ENCODE peak calls at places on chromosomes 12 and 14, in six cellular contexts. W, U, V, B, K and X are unnamed samples. For H3K4me1, the result is how much of the 10 kb centered on the place peaks cover.

GRCh38 chr12:120994589-120995337 is 16.4 kb downstream of the HNF1A start:
- DNase-seq in W (no peak), U (no peak), V (no peak), B (no peak), K (no peak), X (no peak)

GRCh38 chr14:32702571-32702970 is 236.1 kb upstream of the NPAS3 start:
- DNase-seq in W (no peak), U (no peak), V (no peak), B (no peak), K (peak), X (peak)

GRCh38 chr14:92481811-92482559 is 31.6 kb upstream of the RIN3 start:
- DNase-seq in W (no peak), U (no peak), V (no peak), B (no peak), K (no peak), X (no peak)

GRCh38 chr12:4825139-4825858 is 84.4 kb upstream of the KCNA1 start:
- DNase-seq in W (no peak), U (no peak), V (no peak), B (no peak), K (no peak), X (no peak)

GRCh38 chr12:120866143-120866542 is 38.0 kb downstream of the SPPL3 start:
- DNase-seq in W (no peak), U (no peak), V (no peak), B (no peak), K (no peak), X (no peak)

GRCh38 chr14:91352101-91352500 is 65.5 kb downstream of the CCDC88C start:
- DNase-seq in W (no peak), U (no peak), V (no peak), B (no peak), K (peak), X (peak)

GRCh38 chr12:59322473-59322872 is 273.4 kb upstream of the SLC16A7 start:
- DNase-seq in W (no peak), U (no peak), V (no peak), B (no peak), K (no peak), X (no peak)

GRCh38 chr14:91931478-91932088 is 15.9 kb downstream of the FBLN5 start:
- DNase-seq in W (no peak), U (no peak), V (no peak), B (no peak), K (no peak), X (no peak)

GRCh38 chr12:111269688-111270087 is 99.2 kb downstream of the PHETA1 start:
- DNase-seq in W (no peak), U (no peak), V (no peak), B (no peak), K (no peak), X (no peak)

GRCh38 chr12:54352891-54353874 is 11.1 kb downstream of the GPR84 start:
- DNase-seq in W (no peak), U (no peak), V (no peak), B (peak), K (no peak), X (no peak)

GRCh38 chr12:57276935-57277563 is 26.1 kb upstream of the STAC3 start:
- DNase-seq in W (no peak), U (no peak), V (no peak), B (peak), K (no peak), X (no peak)

GRCh38 chr12:94969424-94969823 is 34.1 kb downstream of the NDUFA12 start:
- DNase-seq in W (no peak), U (no peak), V (no peak), B (no peak), K (no peak), X (no peak)

GRCh38 chr12:79858518-79858917 is 76.4 kb downstream of the PPP1R12A start:
- DNase-seq in W (no peak), U (no peak), V (no peak), B (no peak), K (no peak), X (no peak)

GRCh38 chr12:125983784-125984510 is 918.7 kb downstream of the AACS start:
- DNase-seq in W (no peak), U (no peak), V (no peak), B (peak), K (peak), X (no peak)

GRCh38 chr14:74952195-74952665 is 3.2 kb downstream of the PGF start:
- DNase-seq in W (no peak), U (no peak), V (no peak), B (no peak), K (no peak), X (peak)

GRCh38 chr14:79992799-79993198 is 218.5 kb downstream of the DIO2 start:
- DNase-seq in W (no peak), U (no peak), V (no peak), B (no peak), K (no peak), X (no peak)

GRCh38 chr14:68711551-68712437 is 81.1 kb downstream of the ZFP36L1 start:
- DNase-seq in W (no peak), U (peak), V (no peak), B (no peak), K (no peak), X (no peak)

GRCh38 chr14:99936738-99937474 is 128.3 kb upstream of the EVL start:
- DNase-seq in W (no peak), U (no peak), V (no peak), B (no peak), K (no peak), X (no peak)

GRCh38 chr14:44204061-44204815 is 302.8 kb downstream of the FSCB start:
- DNase-seq in W (no peak), U (no peak), V (no peak), B (no peak), K (no peak), X (no peak)

GRCh38 chr12:130183585-130184370 is 21.5 kb downstream of the FZD10 start:
- DNase-seq in W (no peak), U (peak), V (no peak), B (no peak), K (no peak), X (no peak)

GRCh38 chr14:36946872-36947271 is 225.5 kb downstream of the SLC25A21 start:
- DNase-seq in W (no peak), U (no peak), V (no peak), B (no peak), K (no peak), X (no peak)
- H3K4me1 ChIP-seq in W (under half), U (under half), V (under half), B (under half), K (under half), X (under half)

GRCh38 chr12:64670856-64671639 is 60.8 kb downstream of the RASSF3 start:
- DNase-seq in W (no peak), U (no peak), V (no peak), B (peak), K (no peak), X (no peak)

GRCh38 chr12:64671682-64672081 is 61.4 kb downstream of the RASSF3 start:
- DNase-seq in W (no peak), U (no peak), V (no peak), B (no peak), K (no peak), X (no peak)

GRCh38 chr12:64669270-64669842 is 59.1 kb downstream of the RASSF3 start:
- DNase-seq in W (no peak), U (no peak), V (peak), B (peak), K (peak), X (peak)

GRCh38 chr12:64672925-64673409 is 62.7 kb downstream of the RASSF3 start:
- DNase-seq in W (no peak), U (no peak), V (no peak), B (peak), K (peak), X (peak)

GRCh38 chr12:64670039-64670438 is 59.7 kb downstream of the RASSF3 start:
- DNase-seq in W (no peak), U (no peak), V (peak), B (no peak), K (no peak), X (no peak)
- H3K27ac ChIP-seq in W (no peak), U (no peak), V (peak), B (peak), K (peak), X (peak)

GRCh38 chr12:52149182-52149641 is 42.6 kb downstream of the KRT80 start:
- DNase-seq in W (no peak), U (no peak), V (no peak), B (no peak), K (no peak), X (no peak)

GRCh38 chr12:52146822-52147366 is 44.9 kb downstream of the KRT80 start:
- DNase-seq in W (no peak), U (no peak), V (no peak), B (no peak), K (no peak), X (no peak)

GRCh38 chr12:52147367-52147972 is 44.3 kb downstream of the KRT80 start:
- DNase-seq in W (peak), U (peak), V (no peak), B (peak), K (peak), X (peak)

GRCh38 chr12:52148541-52149181 is 43.2 kb downstream of the KRT80 start:
- DNase-seq in W (peak), U (no peak), V (no peak), B (peak), K (peak), X (peak)

GRCh38 chr12:52147983-52148540 is 43.8 kb downstream of the KRT80 start:
- DNase-seq in W (no peak), U (no peak), V (no peak), B (no peak), K (no peak), X (peak)
- H3K4me1 ChIP-seq in W (under half), U (half or more), V (under half), B (under half), K (half or more), X (under half)

GRCh38 chr14:20622816-20623291 is 18.6 kb downstream of the OR6S1 start:
- DNase-seq in W (no peak), U (no peak), V (no peak), B (no peak), K (no peak), X (peak)

GRCh38 chr14:20626274-20626673 is 15.2 kb downstream of the OR6S1 start:
- DNase-seq in W (no peak), U (no peak), V (no peak), B (no peak), K (no peak), X (no peak)

GRCh38 chr14:20624495-20625070 is 16.9 kb downstream of the OR6S1 start:
- DNase-seq in W (no peak), U (peak), V (peak), B (peak), K (peak), X (peak)

GRCh38 chr14:20620798-20621478 is 20.6 kb downstream of the OR6S1 start:
- DNase-seq in W (no peak), U (no peak), V (no peak), B (no peak), K (no peak), X (no peak)

DNA sequence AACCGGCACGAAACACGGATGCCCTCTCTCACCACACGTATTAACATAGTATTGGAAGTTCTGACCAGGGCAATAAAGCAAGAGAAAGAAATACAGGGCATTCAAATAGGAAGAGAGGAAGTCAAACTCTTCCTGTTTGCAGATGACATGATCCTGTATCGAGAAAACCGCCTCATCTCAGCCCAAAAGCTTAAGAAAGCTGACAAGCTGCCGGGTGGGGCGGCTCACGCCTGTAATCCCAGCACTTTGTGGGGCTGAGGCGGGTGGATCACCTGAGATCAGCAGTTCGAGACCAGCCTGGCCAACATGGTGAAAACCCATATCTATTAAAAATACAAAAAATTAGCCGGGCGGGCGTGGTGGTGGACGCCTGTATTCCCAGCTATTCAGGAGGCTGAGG is 17.7 kb downstream of the OR6S1 start:
- DNase-seq in W (no peak), U (no peak), V (no peak), B (no peak), K (no peak), X (no peak)
- H3K27ac ChIP-seq in W (no peak), U (no peak), V (no peak), B (no peak), K (no peak), X (no peak)

DNA sequence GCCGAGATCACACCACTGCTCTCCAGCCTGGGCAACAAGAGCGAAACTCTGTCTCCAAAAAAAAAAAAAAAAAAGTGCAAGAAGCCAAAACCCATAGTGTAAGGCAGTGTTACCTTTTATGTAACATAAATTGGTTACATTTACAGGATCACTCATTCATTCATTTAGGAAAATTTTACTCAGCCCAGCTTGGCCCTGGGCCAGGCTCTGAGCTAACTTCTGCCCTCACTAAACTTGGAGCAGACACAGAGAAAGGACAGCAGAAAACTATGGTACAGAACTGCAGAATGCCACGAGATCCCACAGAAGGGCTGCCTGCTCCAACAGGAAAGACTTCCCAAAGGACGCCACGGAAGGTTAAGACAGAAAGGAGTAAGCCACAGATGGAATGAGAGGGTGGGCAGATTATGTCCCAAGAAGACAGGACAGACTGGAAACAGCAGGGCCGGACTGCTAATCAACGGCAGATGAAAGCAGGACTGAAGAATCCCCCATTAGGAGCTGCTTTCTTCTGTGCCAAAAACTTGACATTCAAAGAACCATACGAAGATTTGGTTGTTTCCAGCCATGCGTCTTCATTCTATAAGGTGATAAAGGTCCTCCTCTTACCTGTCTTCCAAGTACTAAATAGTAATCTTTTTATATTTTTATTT is 18.9 kb downstream of the PPP1R13B start:
- DNase-seq in W (no peak), U (no peak), V (no peak), B (peak), K (no peak), X (no peak)
- H3K4me1 ChIP-seq in W (under half), U (under half), V (under half), B (under half), K (under half), X (under half)

GRCh38 chr14:77026930-77027537 is 1.5 kb downstream of the IRF2BPL start:
- DNase-seq in W (no peak), U (peak), V (peak), B (no peak), K (peak), X (no peak)
- H3K27ac ChIP-seq in W (peak), U (peak), V (peak), B (peak), K (peak), X (peak)

GRCh38 chr14:101968186-101968585 is 3.8 kb downstream of the DYNC1H1 start:
- DNase-seq in W (no peak), U (no peak), V (no peak), B (no peak), K (no peak), X (no peak)

GRCh38 chr14:101973356-101973755 is 9.0 kb downstream of the DYNC1H1 start:
- DNase-seq in W (no peak), U (no peak), V (no peak), B (no peak), K (no peak), X (no peak)

GRCh38 chr14:101972126-101972785 is 7.9 kb downstream of the DYNC1H1 start:
- DNase-seq in W (peak), U (peak), V (no peak), B (peak), K (peak), X (peak)

GRCh38 chr14:101969480-101969879 is 5.1 kb downstream of the DYNC1H1 start:
- DNase-seq in W (no peak), U (no peak), V (no peak), B (no peak), K (no peak), X (no peak)

DNA sequence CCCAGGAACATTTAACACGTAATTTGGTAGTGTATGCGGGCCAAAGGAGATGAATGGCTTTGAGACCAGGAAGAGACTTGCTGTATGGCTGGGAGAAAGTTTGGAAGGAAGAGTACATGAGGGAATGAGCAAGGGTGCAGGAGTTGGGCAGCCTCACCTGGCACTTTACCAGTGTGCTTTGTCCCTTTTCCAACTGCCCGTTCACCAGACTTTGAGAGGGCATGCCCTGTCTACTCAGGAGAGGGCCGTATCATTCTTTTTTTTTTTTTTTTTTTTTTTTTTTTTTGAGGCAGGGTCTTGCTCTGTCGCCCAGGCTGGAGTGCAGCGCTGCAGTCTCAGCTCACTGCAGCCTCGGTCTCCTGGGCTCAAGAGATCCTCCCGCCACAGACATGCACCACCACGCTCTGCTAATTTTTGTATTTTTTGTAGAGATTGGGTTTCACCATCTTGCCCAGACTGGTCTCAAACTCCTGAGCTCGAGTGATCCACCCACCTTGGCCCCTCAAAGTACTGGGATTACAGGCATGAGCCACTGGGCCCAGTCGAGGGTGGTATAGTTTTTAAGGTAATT is 6.5 kb downstream of the DYNC1H1 start:
- DNase-seq in W (no peak), U (no peak), V (no peak), B (no peak), K (no peak), X (no peak)
- H3K4me1 ChIP-seq in W (under half), U (half or more), V (under half), B (under half), K (half or more), X (half or more)

GRCh38 chr12:105672576-105672975 is 342.1 kb downstream of the C12orf75 start:
- DNase-seq in W (no peak), U (peak), V (no peak), B (no peak), K (peak), X (peak)

GRCh38 chr12:105677672-105678071 is 347.2 kb downstream of the C12orf75 start:
- DNase-seq in W (no peak), U (no peak), V (no peak), B (no peak), K (no peak), X (no peak)

GRCh38 chr12:105674871-105675699 is 344.6 kb downstream of the C12orf75 start:
- DNase-seq in W (no peak), U (no peak), V (no peak), B (no peak), K (no peak), X (no peak)

GRCh38 chr12:105679982-105680381 is 349.5 kb downstream of the C12orf75 start:
- DNase-seq in W (no peak), U (no peak), V (no peak), B (no peak), K (no peak), X (no peak)

GRCh38 chr12:105676694-105677093 is 346.2 kb downstream of the C12orf75 start:
- DNase-seq in W (no peak), U (no peak), V (no peak), B (peak), K (no peak), X (no peak)
- H3K27ac ChIP-seq in W (no peak), U (no peak), V (no peak), B (peak), K (no peak), X (no peak)